ENCODE peak calls at places on chromosomes 13 and 19, in six cellular contexts. O is GM12891, A is H1, Y is K562, G is HepG2, X is GM12878. Z is an unnamed sample.

GRCh38 chr19:8028951-8029491 is 23.5 kb upstream of the CCL25 start:
- DNase-seq in G (no peak), O (no peak), A (peak), Y (peak), X (no peak), Z (no peak)

GRCh38 chr13:112941349-112941748 is 27.7 kb upstream of the MCF2L start:
- DNase-seq in A (no peak), Y (no peak), O (no peak), G (no peak), X (no peak), Z (no peak)

GRCh38 chr19:39413269-39413902 is 917 bp downstream of the PLEKHG2 start:
- DNase-seq in X (no peak), Y (peak), A (peak), O (peak), G (no peak), Z (no peak)

GRCh38 chr19:13160557-13160956 is 10.3 kb downstream of the IER2 start:
- DNase-seq in G (no peak), Y (no peak), X (no peak), A (no peak), O (no peak), Z (no peak)

GRCh38 chr13:49836516-49836915 is 44.0 kb upstream of the KPNA3 start:
- DNase-seq in O (no peak), G (peak), Y (no peak), X (no peak), A (no peak), Z (no peak)

GRCh38 chr19:15419413-15420025 is 731 bp upstream of the AKAP8L start:
- DNase-seq in O (no peak), Y (no peak), X (no peak), A (no peak), G (no peak), Z (no peak)

GRCh38 chr19:14271830-14272229 is 65.9 kb upstream of the ADGRL1 start:
- DNase-seq in A (no peak), Y (peak), G (no peak), X (no peak), O (no peak), Z (no peak)

GRCh38 chr13:34201050-34201913 is 383.3 kb downstream of the RFC3 start:
- DNase-seq in Y (no peak), O (no peak), A (no peak), G (peak), X (no peak), Z (no peak)

GRCh38 chr13:31518666-31519065 is 220.7 kb upstream of the RXFP2 start:
- DNase-seq in A (no peak), O (no peak), Y (no peak), X (no peak), G (no peak), Z (no peak)

GRCh38 chr13:95603887-95604533 is 40.5 kb downstream of the DZIP1 start:
- DNase-seq in G (peak), X (no peak), A (no peak), Y (no peak), O (no peak), Z (no peak)

GRCh38 chr13:33144358-33144784 is 128.1 kb downstream of the KL start:
- DNase-seq in Y (no peak), O (no peak), A (no peak), G (no peak), X (peak), Z (no peak)

GRCh38 chr13:29548722-29549446 is 46.6 kb downstream of the SLC7A1 start:
- DNase-seq in G (no peak), X (no peak), A (no peak), Y (no peak), O (no peak), Z (no peak)

GRCh38 chr13:22194106-22194810 is 523.4 kb downstream of the FGF9 start:
- DNase-seq in A (no peak), G (no peak), X (no peak), O (no peak), Y (no peak), Z (no peak)

GRCh38 chr19:15464394-15465385 is at the start of gene RASAL3:
- DNase-seq in G (no peak), Y (no peak), X (peak), A (no peak), O (no peak), Z (peak)

GRCh38 chr13:97881556-97881955 is 71.9 kb upstream of the IPO5 start:
- DNase-seq in G (no peak), O (no peak), X (no peak), Y (no peak), A (no peak), Z (no peak)

GRCh38 chr13:41652735-41653361 is 195.5 kb downstream of the RGCC start:
- DNase-seq in A (no peak), Y (peak), O (peak), G (peak), X (no peak), Z (peak)

GRCh38 chr13:60990032-60990733 is 425.5 kb downstream of the PCDH20 start:
- DNase-seq in G (peak), A (peak), Y (no peak), O (no peak), X (no peak), Z (no peak)

GRCh38 chr13:105972306-105972721 is 563.1 kb downstream of the EFNB2 start:
- DNase-seq in O (no peak), Y (no peak), A (no peak), X (no peak), G (no peak), Z (no peak)

GRCh38 chr19:4304509-4305252 is at the start of gene FSD1:
- DNase-seq in O (peak), X (no peak), Y (peak), A (peak), G (no peak), Z (peak)

GRCh38 chr13:96994030-96994848 is at the start of gene OXGR1:
- DNase-seq in G (no peak), Y (peak), O (no peak), X (no peak), A (peak), Z (no peak)

GRCh38 chr19:55112246-55112780 is 5.1 kb downstream of the PPP1R12C start:
- DNase-seq in G (no peak), Y (no peak), O (no peak), X (no peak), A (no peak), Z (peak)

GRCh38 chr19:37361994-37362393 is 8.9 kb upstream of the ZNF527 start:
- DNase-seq in Y (no peak), G (no peak), O (no peak), A (no peak), X (no peak), Z (no peak)

GRCh38 chr13:78603240-78603947 is at the start of gene POU4F1:
- DNase-seq in Y (peak), A (peak), O (peak), X (peak), G (peak), Z (peak)

GRCh38 chr19:56538761-56539263 is at the start of gene ZFP28:
- DNase-seq in G (no peak), O (peak), X (no peak), Y (no peak), A (peak), Z (peak)

GRCh38 chr13:28131646-28132045 is 6.7 kb upstream of the PAN3 start:
- DNase-seq in Y (no peak), G (no peak), O (no peak), X (no peak), A (no peak), Z (no peak)

GRCh38 chr13:22744688-22745452 is 435.9 kb upstream of the SGCG start:
- DNase-seq in A (no peak), O (no peak), X (no peak), G (no peak), Y (peak), Z (no peak)

GRCh38 chr19:34430738-34431625 is 2.8 kb downstream of the UBA2 start:
- DNase-seq in Y (peak), A (no peak), G (peak), X (no peak), O (peak), Z (peak)

GRCh38 chr13:31012285-31013024 is 80.0 kb downstream of the TEX26 start:
- DNase-seq in A (no peak), Y (peak), X (no peak), G (peak), O (peak), Z (no peak)

GRCh38 chr13:58869566-58869965 is 1238.0 kb downstream of the PCDH17 start:
- DNase-seq in O (no peak), Y (no peak), G (no peak), A (no peak), X (no peak), Z (no peak)

GRCh38 chr19:36997843-36998235 is 80.4 kb upstream of the ZNF420 start:
- DNase-seq in X (no peak), A (no peak), Y (no peak), G (no peak), O (no peak), Z (no peak)

GRCh38 chr13:80273717-80274116 is 67.2 kb downstream of the SPRY2 start:
- DNase-seq in Y (no peak), X (no peak), G (no peak), A (no peak), O (no peak), Z (no peak)

GRCh38 chr19:10888421-10888866 is 17.1 kb downstream of the CARM1 start:
- DNase-seq in O (peak), X (no peak), Y (no peak), G (no peak), A (no peak), Z (no peak)

GRCh38 chr13:30607908-30608307 is 9.8 kb upstream of the USPL1 start:
- DNase-seq in G (no peak), Y (no peak), O (peak), X (peak), A (no peak), Z (peak)

GRCh38 chr13:24922390-24923304 is 158.7 kb downstream of the RNF17 start:
- DNase-seq in G (peak), A (peak), X (peak), Y (peak), O (peak), Z (peak)
- TF ChIP-seq POLR2A in G (peak), A (peak), X (peak), Y (peak), O (peak), Z (peak)

DNA sequence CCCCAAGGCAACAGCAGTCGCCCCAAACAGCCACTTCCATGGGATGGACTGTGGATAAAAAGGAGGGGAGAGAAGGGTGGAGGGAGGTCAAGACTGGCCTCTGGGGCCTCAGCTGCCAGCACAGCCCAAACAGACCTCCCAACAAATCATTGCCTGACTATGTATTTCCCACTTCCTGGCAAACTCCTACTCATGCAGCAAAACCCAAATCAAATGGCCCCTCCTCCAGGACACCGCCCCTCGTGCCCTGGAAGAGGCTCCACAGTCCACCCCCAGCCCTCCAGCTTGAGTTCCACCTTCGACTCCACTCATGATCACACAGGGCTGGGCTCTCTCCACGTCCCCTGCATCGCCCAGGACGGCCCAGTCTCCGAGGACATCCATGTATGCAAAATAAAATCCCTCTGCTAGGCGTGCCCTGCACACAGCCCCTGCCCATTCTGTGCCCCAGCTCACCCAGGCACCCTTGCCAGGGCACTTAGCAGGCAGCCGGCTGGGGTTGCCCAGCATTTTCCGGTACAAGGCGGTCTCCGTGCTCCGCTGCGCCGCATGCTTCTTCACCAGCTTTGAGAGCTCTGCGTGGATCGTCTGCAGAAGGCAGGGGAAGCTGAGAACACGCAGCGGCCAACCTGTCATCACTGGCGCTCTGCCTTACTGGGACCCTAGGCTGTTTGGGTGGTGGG is 10.5 kb upstream of the ELL start:
- DNase-seq in Y (no peak), G (no peak), A (no peak), O (no peak), X (no peak), Z (no peak)
- TF ChIP-seq TAF1 in Y (no peak), G (no peak), A (no peak), O (no peak), X (no peak), Z (no peak)

DNA sequence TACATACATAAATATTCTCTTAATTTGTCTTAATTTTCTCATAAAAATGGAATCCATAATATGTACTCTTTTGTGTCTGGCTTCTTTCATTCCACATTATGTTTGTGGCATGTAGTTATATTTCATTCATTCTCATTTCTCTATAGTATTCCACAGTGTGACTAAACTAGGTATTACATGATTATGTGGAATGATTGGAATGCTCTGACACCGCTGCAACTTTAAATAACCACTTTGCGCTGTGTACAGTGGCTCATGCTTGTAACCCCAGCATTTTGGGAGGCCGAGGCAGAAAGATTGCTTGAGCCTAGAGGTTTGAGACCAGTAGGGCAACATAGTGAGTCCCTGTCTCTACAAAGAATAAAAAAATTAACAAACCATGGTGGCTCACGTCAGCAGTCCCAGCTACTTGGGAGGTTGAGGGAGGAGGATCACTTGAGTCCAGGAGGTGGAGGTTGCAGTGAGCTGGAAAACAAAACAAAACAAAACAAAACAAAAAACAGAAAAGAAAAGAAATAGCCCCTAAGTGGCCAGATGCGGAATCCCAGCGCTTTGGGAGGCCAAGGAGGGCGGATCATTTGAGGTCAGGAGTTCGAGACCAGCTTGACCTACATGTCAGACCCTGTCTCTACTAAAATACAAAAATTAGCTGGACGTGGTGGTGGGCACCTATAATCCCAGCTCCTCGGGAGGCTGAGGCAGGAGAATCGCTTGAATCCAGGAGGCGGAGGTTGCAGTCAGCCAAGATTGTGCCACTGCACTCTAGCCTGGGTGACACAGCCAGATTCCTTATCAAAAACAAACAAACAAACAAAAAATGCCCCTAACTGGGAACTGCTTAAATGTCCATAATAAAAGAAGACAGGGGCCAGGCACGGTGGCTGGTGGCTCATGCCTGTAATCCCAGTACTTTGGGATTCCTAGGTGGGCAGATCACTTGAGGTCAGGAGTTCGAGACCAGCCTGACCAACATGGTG is 8.0 kb upstream of the SAE1 start:
- DNase-seq in G (peak), O (no peak), A (no peak), Y (no peak), X (no peak), Z (no peak)
- TF ChIP-seq POLR2AphosphoS5 in G (no peak), O (no peak), A (no peak), Y (no peak), X (no peak), Z (no peak)

GRCh38 chr19:1491114-1491848 is at the start of gene REEP6:
- DNase-seq in O (no peak), X (no peak), Y (no peak), A (no peak), G (no peak), Z (no peak)
- TF ChIP-seq POLR2A in O (no peak), X (peak), Y (peak), A (no peak), G (peak), Z (no peak)

GRCh38 chr13:113981201-113981605 is 7.3 kb upstream of the C13orf46 start:
- DNase-seq in X (no peak), G (no peak), Y (no peak), O (no peak), A (no peak), Z (no peak)
- TF ChIP-seq TAF1 in X (no peak), G (no peak), Y (no peak), O (no peak), A (no peak), Z (no peak)

Z was measured in GM12892.